ENCODE peak calls at places on chromosomes 13 and 19, in five cellular contexts. D is psoas muscle, M is omental fat pad, Y is CD14-positive monocyte, R is heart left ventricle. C is an unnamed sample.

GRCh38 chr13:23505007-23505406 is 65.2 kb upstream of the TNFRSF19 start:
- DNase-seq in D (no peak), M (no peak), Y (no peak), R (peak; percentile 33), C (no peak)

GRCh38 chr13:23086951-23087350 is 93.8 kb upstream of the SGCG start:
- DNase-seq in D (no peak), M (no peak), Y (no peak), R (no peak), C (no peak)

GRCh38 chr13:105599477-105600037 is 935.9 kb downstream of the EFNB2 start:
- DNase-seq in D (no peak), M (no peak), Y (no peak), R (no peak), C (no peak)

GRCh38 chr19:49200238-49200862 is 42.8 kb downstream of the TRPM4 start:
- DNase-seq in D (peak; percentile 55), M (no peak), Y (no peak), R (no peak), C (no peak)

GRCh38 chr13:65330691-65331090 is 1899.4 kb downstream of the PCDH9 start:
- DNase-seq in D (no peak), M (no peak), Y (no peak), R (no peak), C (no peak)

GRCh38 chr19:21698215-21698614 is 69.2 kb downstream of the ZNF100 start:
- DNase-seq in D (no peak), M (no peak), Y (no peak), R (no peak), C (no peak)

GRCh38 chr19:39141929-39142328 is 16.3 kb downstream of the PAK4 start:
- DNase-seq in D (no peak), M (no peak), Y (no peak), R (no peak), C (no peak)

GRCh38 chr13:24097667-24098066 is 62.9 kb upstream of the SPATA13 start:
- DNase-seq in D (no peak), M (no peak), Y (no peak), R (no peak), C (no peak)

GRCh38 chr19:1222394-1222793 is 15.4 kb downstream of the CBARP start:
- DNase-seq in D (no peak), M (no peak), Y (no peak), R (no peak), C (no peak)

GRCh38 chr13:95745752-95746151 is 68.8 kb downstream of the DNAJC3 start:
- DNase-seq in D (no peak), M (no peak), Y (no peak), R (no peak), C (no peak)
- TF ChIP-seq CTCF in D (no peak), M (no peak), Y (no peak), R (no peak), C (peak; percentile 47)

GRCh38 chr13:114151565-114152284 is 19.3 kb upstream of the RASA3 start:
- DNase-seq in D (peak; percentile 75), M (no peak), Y (peak; percentile 60), R (no peak), C (no peak)
- TF ChIP-seq CTCF in D (no peak), M (no peak), Y (no peak), R (no peak), C (no peak)

DNA sequence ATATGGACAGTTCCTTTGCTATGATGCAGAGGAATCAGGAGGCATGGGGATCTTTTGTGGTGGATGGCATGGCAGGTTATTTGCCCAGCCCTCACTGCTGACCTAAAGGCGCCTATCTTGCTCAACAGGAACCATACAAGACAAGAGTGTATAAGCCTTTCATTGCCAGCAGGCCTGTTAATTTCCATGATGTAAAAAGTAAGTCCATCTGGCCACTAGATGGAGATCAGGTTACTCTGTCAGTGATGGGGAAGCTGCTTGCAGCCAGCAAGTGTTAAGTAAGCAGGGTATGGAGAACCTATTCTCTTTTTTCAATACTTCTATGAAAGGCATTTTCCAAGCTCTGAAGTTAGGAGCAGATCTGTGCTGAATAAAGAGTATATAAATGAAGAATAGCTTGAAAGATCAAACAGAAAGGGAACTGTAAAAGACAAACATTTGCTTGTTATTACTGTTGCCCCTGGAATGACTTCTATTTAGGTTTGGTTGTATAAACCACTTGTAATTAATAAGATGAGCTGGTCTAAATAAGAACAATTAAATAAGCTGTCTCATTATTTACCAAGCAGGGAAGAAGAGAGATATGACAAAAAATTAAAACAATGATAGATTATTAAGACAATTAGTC is 210.9 kb downstream of the RGCC start:
- DNase-seq in D (no peak), M (no peak), Y (peak; percentile 69), R (peak; percentile 44), C (no peak)
- TF ChIP-seq CTCF in D (peak; percentile 77), M (no peak), Y (peak; percentile 82), R (peak; percentile 64), C (peak; percentile 92)

GRCh38 chr19:17448190-17448967 is at the start of gene TMEM221:
- DNase-seq in D (peak; percentile 78), M (no peak), Y (no peak), R (peak; percentile 59), C (no peak)
- TF ChIP-seq CTCF in D (peak; percentile 35), M (no peak), Y (peak; percentile 64), R (peak; percentile 44), C (peak; percentile 72)

GRCh38 chr13:76884571-76885202 is 1.5 kb downstream of the KCTD12 start:
- DNase-seq in D (no peak), M (no peak), Y (peak; percentile 52), R (no peak), C (no peak)

GRCh38 chr13:76884167-76884566 is 2.0 kb downstream of the KCTD12 start:
- DNase-seq in D (peak; percentile 54), M (no peak), Y (peak; percentile 60), R (peak; percentile 50), C (no peak)

GRCh38 chr13:76886292-76887061 is at the start of gene KCTD12:
- DNase-seq in D (peak; percentile 93), M (peak; percentile 44), Y (peak; percentile 80), R (peak; percentile 96), C (peak; percentile 89)

GRCh38 chr13:76886005-76886291 is 257 bp downstream of the KCTD12 start:
- DNase-seq in D (peak; percentile 72), M (no peak), Y (no peak), R (no peak), C (no peak)

GRCh38 chr13:76885203-76886004 is 801 bp downstream of the KCTD12 start:
- DNase-seq in D (peak; percentile 83), M (peak; percentile 28), Y (peak; percentile 77), R (peak; percentile 83), C (peak; percentile 79)
- TF ChIP-seq CTCF in D (peak; percentile 25), M (no peak), Y (no peak), R (no peak), C (no peak)

GRCh38 chr19:35852029-35852780 is at the start of gene NPHS1:
- DNase-seq in D (no peak), M (no peak), Y (no peak), R (no peak), C (no peak)

GRCh38 chr19:35848486-35848885 is 3.8 kb downstream of the NPHS1 start:
- DNase-seq in D (no peak), M (no peak), Y (no peak), R (no peak), C (no peak)

GRCh38 chr19:35848919-35849505 is 3.3 kb downstream of the NPHS1 start:
- DNase-seq in D (no peak), M (no peak), Y (no peak), R (no peak), C (no peak)

GRCh38 chr19:35853038-35853756 is 893 bp upstream of the NPHS1 start:
- DNase-seq in D (no peak), M (no peak), Y (no peak), R (no peak), C (no peak)

GRCh38 chr19:35851213-35852028 is 883 bp downstream of the NPHS1 start:
- DNase-seq in D (no peak), M (no peak), Y (no peak), R (no peak), C (no peak)
- TF ChIP-seq CTCF in D (no peak), M (no peak), Y (no peak), R (no peak), C (peak; percentile 57)

DNA sequence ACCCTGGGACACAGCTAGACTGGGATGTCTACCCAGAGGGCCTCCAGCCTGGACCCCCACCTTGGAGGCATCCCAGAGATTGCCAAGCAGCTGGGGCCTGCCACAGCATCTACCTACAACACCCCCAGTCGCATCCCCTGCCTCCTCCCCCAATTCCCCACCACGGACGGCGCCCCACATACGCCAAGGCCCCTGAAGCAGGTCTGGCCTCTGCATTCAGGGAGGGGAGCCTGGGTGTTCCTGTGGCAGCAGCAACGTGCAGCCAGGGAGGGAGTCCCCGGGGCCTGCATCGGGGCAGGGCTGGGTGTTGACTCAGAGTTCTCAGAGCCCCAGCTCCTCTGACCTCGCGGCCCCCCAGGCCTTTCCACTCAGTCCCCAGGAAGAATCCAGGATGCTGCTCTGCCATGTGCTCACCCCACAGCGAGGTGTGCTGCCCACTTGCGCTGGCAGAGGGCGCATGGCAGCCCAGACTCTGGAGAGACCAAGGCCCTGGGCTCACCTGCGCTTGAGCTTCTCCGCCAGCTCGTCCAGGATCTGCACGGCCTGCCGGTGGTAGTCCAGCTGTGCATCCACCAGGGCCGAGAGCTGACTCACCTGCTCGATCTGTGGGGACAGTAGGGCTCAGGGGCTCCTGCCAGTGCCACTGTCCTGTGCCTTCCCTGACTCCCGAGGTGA is 19.6 kb downstream of the MPND start:
- DNase-seq in D (no peak), M (no peak), Y (no peak), R (no peak), C (no peak)
- TF ChIP-seq CTCF in D (no peak), M (no peak), Y (no peak), R (no peak), C (peak; percentile 24)

C was measured in type B pancreatic cell.